ENCODE peak calls at places on chromosomes 3 and 15, in nine cellular contexts. X, G, Y, L, J, F, W, B and H are unnamed samples.
A peak's percentile ranks its signal among the peaks of the same experiment; 100 is the strongest.

GRCh38 chr3:104951426-104951825 is 415.3 kb upstream of the ALCAM start:
- DNase-seq in Y (no peak), X (no peak), J (no peak), W (peak; percentile 48), F (no peak), G (no peak), B (no peak), L (no peak), H (no peak)

GRCh38 chr15:39786444-39787056 is 3.9 kb upstream of the FSIP1 start:
- DNase-seq in F (peak; percentile 46), B (no peak), Y (peak; percentile 33), G (peak; percentile 48), W (peak; percentile 80), X (peak; percentile 41), J (peak; percentile 46), L (no peak), H (peak; percentile 11)

GRCh38 chr3:127779747-127780146 is 42.6 kb downstream of the MGLL start:
- DNase-seq in Y (no peak), J (peak; percentile 69), L (no peak), X (no peak), B (no peak), W (no peak), G (peak; percentile 75), F (peak; percentile 49), H (peak; percentile 58)

GRCh38 chr3:158802399-158803023 is 657 bp downstream of the MFSD1 start:
- DNase-seq in Y (no peak), B (no peak), X (peak; percentile 53), J (peak; percentile 63), L (peak; percentile 3), W (no peak), F (no peak), G (no peak), H (peak; percentile 40)

GRCh38 chr3:87006844-87007439 is 16.0 kb upstream of the VGLL3 start:
- DNase-seq in Y (no peak), F (no peak), X (no peak), B (no peak), J (no peak), L (no peak), G (no peak), W (peak; percentile 66), H (no peak)

GRCh38 chr15:81235781-81236507 is 39.3 kb downstream of the IL16 start:
- DNase-seq in B (no peak), J (peak; percentile 11), Y (no peak), L (no peak), F (no peak), G (no peak), X (no peak), W (peak; percentile 93), H (no peak)

GRCh38 chr15:67063689-67064606 is 1.5 kb upstream of the SMAD3 start:
- DNase-seq in J (no peak), X (peak; percentile 86), G (no peak), B (no peak), F (peak; percentile 21), W (no peak), Y (no peak), L (no peak), H (no peak)

GRCh38 chr15:46921906-46922305 is 795.4 kb upstream of the SEMA6D start:
- DNase-seq in J (peak; percentile 15), F (no peak), W (no peak), Y (no peak), B (no peak), G (no peak), L (no peak), X (no peak), H (no peak)

GRCh38 chr3:179853176-179853575 is 183.6 kb downstream of the PEX5L start:
- DNase-seq in L (no peak), J (peak; percentile 90), F (no peak), X (no peak), G (peak; percentile 18), Y (no peak), W (peak; percentile 33), B (no peak), H (no peak)

GRCh38 chr15:68271854-68272471 is 5.6 kb upstream of the FEM1B start:
- DNase-seq in G (no peak), W (peak; percentile 61), Y (no peak), X (peak; percentile 28), F (no peak), J (no peak), L (no peak), B (no peak), H (no peak)

GRCh38 chr3:194397757-194398312 is 1.2 kb downstream of the GP5 start:
- DNase-seq in X (peak; percentile 38), L (no peak), W (no peak), J (no peak), F (no peak), B (peak; percentile 10), G (no peak), Y (no peak), H (no peak)

GRCh38 chr15:57323806-57324589 is 52.3 kb upstream of the CGNL1 start:
- DNase-seq in W (no peak), F (peak; percentile 88), B (no peak), Y (peak; percentile 95), G (peak; percentile 70), L (no peak), J (no peak), X (peak; percentile 89), H (peak; percentile 57)

GRCh38 chr3:71725279-71725991 is at the start of gene EIF4E3:
- DNase-seq in B (no peak), Y (peak; percentile 1), F (no peak), J (no peak), W (peak; percentile 14), L (peak; percentile 21), X (peak; percentile 25), G (peak; percentile 80), H (no peak)

GRCh38 chr3:129040039-129040336 is 20.6 kb upstream of the GP9 start:
- DNase-seq in F (no peak), G (no peak), J (no peak), X (no peak), W (no peak), L (no peak), Y (no peak), B (no peak), H (no peak)

GRCh38 chr3:141000027-141000663 is 51.0 kb upstream of the SPSB4 start:
- DNase-seq in L (peak; percentile 10), J (peak; percentile 49), G (peak; percentile 43), X (peak; percentile 69), B (no peak), W (peak; percentile 64), Y (peak; percentile 40), F (peak; percentile 36), H (no peak)

GRCh38 chr3:8891328-8891727 is 71.9 kb downstream of the RAD18 start:
- DNase-seq in G (no peak), B (no peak), Y (no peak), X (no peak), J (no peak), W (no peak), L (no peak), F (no peak), H (no peak)

GRCh38 chr3:46664188-46664970 is 29.1 kb downstream of the ALS2CL start:
- DNase-seq in W (no peak), Y (no peak), B (no peak), X (no peak), L (no peak), G (peak; percentile 8), J (no peak), F (no peak), H (no peak)

GRCh38 chr3:70111381-70111780 is 111.8 kb downstream of the SAMMSON start:
- DNase-seq in J (no peak), G (no peak), W (no peak), X (no peak), B (no peak), F (no peak), L (no peak), Y (no peak), H (no peak)

GRCh38 chr3:50850639-50851511 is 176.1 kb downstream of the DOCK3 start:
- DNase-seq in X (no peak), Y (no peak), J (no peak), B (no peak), L (no peak), G (no peak), W (no peak), F (no peak), H (no peak)

GRCh38 chr3:49799761-49800160 is at the start of gene CDHR4:
- DNase-seq in F (no peak), J (peak; percentile 46), L (no peak), B (no peak), Y (no peak), W (peak; percentile 77), X (no peak), G (no peak), H (no peak)

GRCh38 chr3:184559336-184559735 is 2.2 kb upstream of the EPHB3 start:
- DNase-seq in F (peak; percentile 95), X (peak; percentile 79), B (no peak), L (no peak), G (no peak), W (no peak), J (no peak), Y (peak; percentile 35), H (no peak)

GRCh38 chr3:5092018-5092417 is 30.1 kb upstream of the ARL8B start:
- DNase-seq in Y (no peak), L (no peak), B (no peak), F (no peak), G (no peak), X (no peak), W (no peak), J (no peak), H (no peak)

GRCh38 chr3:114404590-114404989 is 110.8 kb downstream of the TIGIT start:
- DNase-seq in L (no peak), G (no peak), Y (no peak), B (no peak), W (no peak), F (no peak), X (no peak), J (no peak), H (no peak)

GRCh38 chr15:31435256-31435781 is 108.7 kb downstream of the KLF13 start:
- DNase-seq in J (peak; percentile 89), L (peak; percentile 79), G (peak; percentile 84), Y (no peak), X (peak; percentile 77), F (peak; percentile 14), W (peak; percentile 91), B (peak; percentile 78), H (peak; percentile 57)